ENCODE peak calls at places on chromosomes 12 and 14, in six cellular contexts. H is lower lobe of right lung, J is IMR-90, W is endodermal cell, B is SK-N-SH, I is thoracic aorta. T is an unnamed sample. For H3K4me1, the result is how much of the 10 kb centered on the place peaks cover.

GRCh38 chr14:104970231-104971068 is 7.7 kb downstream of the AHNAK2 start:
- DNase-seq in H (peak), J (peak), W (peak), B (no peak), I (no peak), T (no peak)

GRCh38 chr12:6226002-6226700 is 26.0 kb downstream of the CD9 start:
- DNase-seq in H (no peak), J (peak), W (no peak), B (no peak), I (peak), T (no peak)

GRCh38 chr12:53974084-53975018 is at the start of gene HOTAIR:
- DNase-seq in H (no peak), J (no peak), W (peak), B (peak), I (no peak), T (no peak)

GRCh38 chr12:87814625-87815024 is 214.6 kb downstream of the C12orf50 start:
- DNase-seq in H (no peak), J (peak), W (no peak), B (no peak), I (no peak), T (no peak)

GRCh38 chr12:61138381-61138759 is 1121.8 kb upstream of the USP15 start:
- DNase-seq in H (no peak), J (no peak), W (no peak), B (no peak), I (no peak), T (no peak)

GRCh38 chr12:76030378-76031080 is 1.0 kb downstream of the PHLDA1 start:
- DNase-seq in H (peak), J (peak), W (no peak), B (peak), I (no peak), T (peak)

GRCh38 chr12:114425031-114425626 is 19.2 kb upstream of the TBX5 start:
- DNase-seq in H (no peak), J (peak), W (peak), B (no peak), I (no peak), T (peak)

GRCh38 chr14:55721353-55721752 is 141.3 kb downstream of the KTN1 start:
- DNase-seq in H (no peak), J (peak), W (no peak), B (no peak), I (no peak), T (peak)

GRCh38 chr12:124403273-124403672 is 108.4 kb downstream of the RFLNA start:
- DNase-seq in H (no peak), J (no peak), W (no peak), B (no peak), I (no peak), T (no peak)

GRCh38 chr14:61505815-61506809 is 184.7 kb downstream of the PRKCH start:
- DNase-seq in H (no peak), J (peak), W (no peak), B (no peak), I (no peak), T (peak)

GRCh38 chr14:55102141-55102547 is 26.9 kb upstream of the LGALS3 start:
- DNase-seq in H (peak), J (peak), W (peak), B (peak), I (no peak), T (peak)

GRCh38 chr14:104341532-104342434 is 203.4 kb downstream of the KIF26A start:
- DNase-seq in H (peak), J (no peak), W (peak), B (peak), I (no peak), T (peak)

GRCh38 chr12:108302471-108303311 is 36.4 kb downstream of the CMKLR1 start:
- DNase-seq in H (peak), J (no peak), W (peak), B (peak), I (peak), T (peak)

GRCh38 chr14:106642090-106642489 is 1115.7 kb downstream of the TMEM121 start:
- DNase-seq in H (no peak), J (no peak), W (no peak), B (no peak), I (no peak), T (no peak)

GRCh38 chr12:122517877-122518276 is 8.9 kb downstream of the RSRC2 start:
- DNase-seq in H (no peak), J (peak), W (peak), B (no peak), I (no peak), T (no peak)

GRCh38 chr14:105382343-105383082 is 15.8 kb upstream of the TEX22 start:
- DNase-seq in H (no peak), J (no peak), W (no peak), B (no peak), I (no peak), T (no peak)

GRCh38 chr12:124700810-124701594 is 133.6 kb upstream of the NCOR2 start:
- DNase-seq in H (peak), J (peak), W (peak), B (no peak), I (no peak), T (peak)

GRCh38 chr14:103530390-103530789 is 1.4 kb downstream of the TRMT61A start:
- DNase-seq in H (no peak), J (peak), W (peak), B (no peak), I (no peak), T (peak)

GRCh38 chr12:99567072-99567471 is 80.5 kb upstream of the GARIN6 start:
- DNase-seq in H (no peak), J (no peak), W (no peak), B (no peak), I (no peak), T (no peak)
- H3K27ac ChIP-seq in H (no peak), J (no peak), W (no peak), B (no peak), I (no peak), T (no peak)

GRCh38 chr12:62282375-62282774 is 22.2 kb downstream of the USP15 start:
- DNase-seq in H (no peak), J (no peak), W (no peak), B (no peak), I (no peak), T (peak)
- H3K4me1 ChIP-seq in H (under half), J (under half), W (under half), B (under half), I (under half), T (under half)

GRCh38 chr12:98180603-98181002 is 334.8 kb upstream of the TMPO start:
- DNase-seq in H (no peak), J (no peak), W (no peak), B (no peak), I (no peak), T (no peak)

GRCh38 chr12:98185606-98186005 is 329.8 kb upstream of the TMPO start:
- DNase-seq in H (no peak), J (peak), W (no peak), B (no peak), I (no peak), T (no peak)

GRCh38 chr12:98179151-98179550 is 336.2 kb upstream of the TMPO start:
- DNase-seq in H (no peak), J (no peak), W (no peak), B (no peak), I (no peak), T (no peak)

GRCh38 chr12:98188649-98189048 is 326.7 kb upstream of the TMPO start:
- DNase-seq in H (no peak), J (no peak), W (no peak), B (no peak), I (no peak), T (no peak)

DNA sequence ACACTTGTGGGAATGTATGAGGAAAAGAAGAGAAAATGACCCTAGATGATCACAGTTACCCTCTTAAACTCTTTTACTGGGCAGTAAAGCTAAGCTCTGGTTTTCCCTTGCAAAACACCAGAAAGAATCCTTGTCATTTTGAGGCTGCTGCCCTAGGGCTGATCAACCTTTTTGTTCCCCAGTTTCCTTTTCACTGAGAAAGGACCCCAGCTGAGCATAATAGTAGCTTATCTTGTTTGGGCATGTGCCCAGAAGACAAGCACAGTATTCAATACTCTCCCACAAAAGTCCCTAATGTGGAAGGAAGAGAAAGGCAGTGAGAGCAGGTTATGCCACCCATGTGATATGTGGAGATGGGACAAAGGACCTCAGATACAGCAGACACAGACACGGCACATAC is 332.6 kb upstream of the TMPO start:
- DNase-seq in H (no peak), J (no peak), W (no peak), B (no peak), I (no peak), T (no peak)
- H3K27ac ChIP-seq in H (no peak), J (no peak), W (no peak), B (no peak), I (no peak), T (no peak)

GRCh38 chr14:77239412-77239811 is 31.6 kb downstream of the NGB start:
- DNase-seq in H (no peak), J (no peak), W (no peak), B (no peak), I (no peak), T (no peak)

GRCh38 chr14:77236814-77237213 is 34.2 kb downstream of the NGB start:
- DNase-seq in H (no peak), J (no peak), W (no peak), B (no peak), I (no peak), T (no peak)

GRCh38 chr14:77238996-77239395 is 32.0 kb downstream of the NGB start:
- DNase-seq in H (no peak), J (no peak), W (no peak), B (no peak), I (no peak), T (no peak)

GRCh38 chr14:77240336-77240915 is 30.6 kb downstream of the NGB start:
- DNase-seq in H (peak), J (no peak), W (no peak), B (no peak), I (no peak), T (no peak)

DNA sequence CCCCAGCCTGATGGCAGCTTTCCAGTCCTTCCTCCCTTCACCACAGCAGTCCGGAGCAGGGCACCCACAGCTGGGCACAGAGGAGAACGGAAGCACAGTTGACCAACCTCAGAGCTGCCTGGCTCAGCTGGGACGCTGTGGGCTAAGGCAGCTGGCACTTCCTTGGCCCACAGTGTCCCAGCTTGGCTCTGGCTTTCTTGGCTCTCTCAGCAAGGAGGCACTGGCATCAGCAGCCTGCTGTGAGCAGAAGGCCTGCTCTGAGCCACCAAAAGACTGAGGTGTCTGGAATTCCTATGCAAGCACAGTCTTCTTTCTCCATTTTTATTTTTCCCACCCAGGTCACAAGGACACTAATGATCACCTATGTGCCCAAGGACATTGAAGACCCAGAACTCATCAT is 32.6 kb downstream of the NGB start:
- DNase-seq in H (no peak), J (no peak), W (no peak), B (no peak), I (no peak), T (no peak)
- H3K4me1 ChIP-seq in H (under half), J (under half), W (under half), B (under half), I (under half), T (under half)

T was measured in cardiac muscle cell.